ENCODE peak calls at places on chromosomes 13 and 19, in five cellular contexts. W, G, I, K and J are unnamed samples.

GRCh38 chr13:110307697-110308376 is 753 bp downstream of the COL4A2 start:
- DNase-seq in G (no peak), I (no peak), W (peak; percentile 33), K (no peak), J (peak; percentile 62)

GRCh38 chr19:3131168-3131567 is 4.7 kb upstream of the GNA15 start:
- DNase-seq in W (no peak), K (no peak), I (no peak), G (no peak), J (no peak)

GRCh38 chr19:49475191-49475932 is 1.3 kb downstream of the FLT3LG start:
- DNase-seq in K (no peak), G (no peak), I (no peak), W (no peak), J (no peak)

GRCh38 chr13:108368240-108368898 is 98.9 kb downstream of the TNFSF13B start:
- DNase-seq in G (no peak), W (no peak), I (no peak), K (no peak), J (no peak)

GRCh38 chr13:97108535-97108910 is 113.6 kb upstream of the MBNL2 start:
- DNase-seq in I (no peak), K (no peak), W (no peak), G (peak; percentile 72), J (no peak)

GRCh38 chr13:32903720-32904119 is 112.5 kb upstream of the KL start:
- DNase-seq in K (no peak), I (no peak), W (no peak), G (peak; percentile 30), J (no peak)

GRCh38 chr13:44191504-44192171 is 182.0 kb upstream of the SERP2 start:
- DNase-seq in G (peak; percentile 62), W (peak; percentile 99), K (peak; percentile 62), I (peak; percentile 44), J (peak; percentile 54)

GRCh38 chr19:29129148-29129547 is 83.8 kb downstream of the UQCRFS1 start:
- DNase-seq in W (no peak), I (no peak), K (no peak), G (no peak), J (no peak)

GRCh38 chr19:12052571-12053169 is at the start of gene ZNF878:
- DNase-seq in I (peak; percentile 24), K (peak; percentile 88), G (peak; percentile 94), W (peak; percentile 94), J (peak; percentile 99)

GRCh38 chr19:6737873-6738725 is 719 bp upstream of the GPR108 start:
- DNase-seq in G (peak; percentile 74), K (peak; percentile 97), W (peak; percentile 93), I (peak; percentile 72), J (peak; percentile 83)